ENCODE peak calls at places on chromosomes 3 and 15, in six cellular contexts. I is GM12892, O is adrenal gland, X is GM12891, U is HCT116, Y is GM12878. M is an unnamed sample.

GRCh38 chr3:184426691-184427141 is 46.9 kb downstream of the CHRD start:
- DNase-seq in I (no peak), O (no peak), X (no peak), U (no peak), Y (no peak), M (no peak)

GRCh38 chr3:20747736-20748135 is 561.7 kb upstream of the SGO1 start:
- DNase-seq in I (no peak), O (no peak), X (no peak), U (no peak), Y (no peak), M (no peak)

GRCh38 chr15:78000089-78000926 is 77.2 kb downstream of the TBC1D2B start:
- DNase-seq in I (peak), O (peak), X (peak), U (peak), Y (no peak), M (peak)

GRCh38 chr3:184377374-184377773 is 633 bp downstream of the THPO start:
- DNase-seq in I (no peak), O (no peak), X (no peak), U (no peak), Y (no peak), M (no peak)

GRCh38 chr3:133568294-133569014 is 5.0 kb upstream of the CDV3 start:
- DNase-seq in I (no peak), O (peak), X (no peak), U (peak), Y (no peak), M (peak)

GRCh38 chr15:68704496-68705021 is 116.1 kb downstream of the ANP32A start:
- DNase-seq in I (no peak), O (peak), X (no peak), U (no peak), Y (no peak), M (no peak)

GRCh38 chr3:164208026-164208425 is 870.3 kb downstream of the SI start:
- DNase-seq in I (no peak), O (no peak), X (no peak), U (no peak), Y (no peak), M (no peak)

GRCh38 chr3:67192466-67192865 is 194.4 kb downstream of the KBTBD8 start:
- DNase-seq in I (no peak), O (no peak), X (no peak), U (no peak), Y (no peak), M (no peak)

GRCh38 chr3:119401069-119401468 is 62.3 kb downstream of the TMEM39A start:
- DNase-seq in I (no peak), O (no peak), X (no peak), U (no peak), Y (peak), M (no peak)

GRCh38 chr15:28979208-28979891 is 93.6 kb downstream of the APBA2 start:
- DNase-seq in I (no peak), O (no peak), X (no peak), U (no peak), Y (no peak), M (no peak)

GRCh38 chr3:11452988-11453847 is 181.0 kb downstream of the ATG7 start:
- DNase-seq in I (no peak), O (no peak), X (no peak), U (no peak), Y (no peak), M (peak)

GRCh38 chr3:171132873-171133272 is 106.4 kb upstream of the SLC2A2 start:
- DNase-seq in I (no peak), O (no peak), X (no peak), U (no peak), Y (no peak), M (peak)

GRCh38 chr3:148218222-148218621 is 479.5 kb upstream of the AGTR1 start:
- DNase-seq in I (no peak), O (no peak), X (no peak), U (no peak), Y (no peak), M (no peak)

GRCh38 chr3:53252105-53252946 is 3.5 kb downstream of the TKT start:
- DNase-seq in I (no peak), O (no peak), X (no peak), U (no peak), Y (no peak), M (no peak)

GRCh38 chr15:63832620-63833245 is 1.0 kb downstream of the HERC1 start:
- DNase-seq in I (no peak), O (no peak), X (no peak), U (no peak), Y (no peak), M (no peak)

GRCh38 chr15:48358681-48359152 is 27.5 kb downstream of the DUT start:
- DNase-seq in I (no peak), O (no peak), X (no peak), U (no peak), Y (no peak), M (no peak)

GRCh38 chr3:112860898-112861297 is 14.2 kb upstream of the CD200R1L start:
- DNase-seq in I (no peak), O (no peak), X (no peak), U (no peak), Y (no peak), M (no peak)

DNA sequence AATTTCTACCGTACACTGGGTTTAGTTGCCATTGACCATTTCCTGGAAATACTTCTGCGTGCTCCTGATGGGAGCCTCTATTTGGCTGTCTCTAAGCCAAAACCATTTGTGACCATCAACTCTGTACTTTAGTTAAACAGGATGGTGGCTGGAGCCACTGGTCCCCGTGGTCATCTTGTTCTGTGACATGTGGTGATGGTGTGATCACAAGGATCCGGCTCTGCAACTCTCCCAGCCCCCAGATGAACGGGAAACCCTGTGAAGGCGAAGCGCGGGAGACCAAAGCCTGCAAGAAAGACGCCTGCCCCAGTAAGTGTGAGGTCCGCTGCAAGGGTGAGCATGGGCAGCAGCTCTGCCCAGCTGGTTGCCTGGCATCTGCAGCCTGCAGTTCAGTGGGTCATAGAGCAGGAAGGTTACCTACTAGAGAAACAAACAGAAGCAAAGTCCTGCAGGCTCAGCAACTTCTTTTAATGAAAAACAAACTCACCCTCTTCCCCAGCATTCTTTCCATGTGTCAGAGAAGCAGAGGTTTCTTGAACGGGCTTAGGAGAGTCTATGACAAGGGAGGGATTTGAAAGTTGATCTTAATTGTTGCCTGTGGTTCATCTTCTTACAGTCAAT is 7.1 kb downstream of the THBS1 start:
- DNase-seq in I (no peak), O (no peak), X (no peak), U (no peak), Y (no peak), M (no peak)
- TF ChIP-seq POLR2A in I (no peak), O (peak), X (no peak), U (no peak), Y (no peak), M (no peak)

DNA sequence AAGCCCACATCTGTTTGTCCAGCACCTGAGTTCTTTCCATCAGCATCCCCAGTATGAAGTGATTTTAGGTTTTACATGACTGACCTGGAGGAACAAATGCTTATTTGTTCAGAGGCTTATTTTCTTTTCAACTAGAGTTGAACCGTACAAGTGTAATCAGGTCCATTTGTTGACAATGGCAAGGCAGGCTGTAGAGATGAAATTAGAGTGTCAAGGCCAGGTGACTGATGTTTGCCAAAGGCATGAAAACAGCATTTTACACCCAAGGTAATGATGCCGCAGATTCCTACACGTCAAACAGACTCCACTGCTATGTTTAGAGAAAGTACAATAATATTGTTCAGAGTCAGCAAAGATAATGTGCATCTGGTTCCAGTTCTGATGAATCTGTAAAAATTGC is 96.5 kb downstream of the KCNAB1 start:
- DNase-seq in I (no peak), O (no peak), X (no peak), U (no peak), Y (no peak), M (no peak)
- TF ChIP-seq POLR2A in I (no peak), O (no peak), X (no peak), U (no peak), Y (no peak), M (no peak)

GRCh38 chr15:92645051-92645631 is 10.4 kb downstream of the FAM174B start:
- DNase-seq in I (no peak), O (no peak), X (no peak), U (no peak), Y (no peak), M (no peak)

GRCh38 chr15:92646216-92646615 is 9.4 kb downstream of the FAM174B start:
- DNase-seq in I (no peak), O (no peak), X (no peak), U (no peak), Y (no peak), M (no peak)

GRCh38 chr15:92645731-92646130 is 9.8 kb downstream of the FAM174B start:
- DNase-seq in I (no peak), O (no peak), X (no peak), U (no peak), Y (no peak), M (no peak)

GRCh38 chr15:92648190-92648875 is 7.2 kb downstream of the FAM174B start:
- DNase-seq in I (no peak), O (no peak), X (no peak), U (no peak), Y (no peak), M (no peak)

GRCh38 chr15:92647467-92648163 is 8.0 kb downstream of the FAM174B start:
- DNase-seq in I (no peak), O (no peak), X (no peak), U (no peak), Y (no peak), M (no peak)
- TF ChIP-seq POLR2A in I (no peak), O (no peak), X (no peak), U (no peak), Y (no peak), M (no peak)

GRCh38 chr3:108090701-108091497 is at the start of gene CD47:
- DNase-seq in I (peak), O (peak), X (peak), U (peak), Y (no peak), M (peak)
- TF ChIP-seq POLR2A in I (peak), O (peak), X (peak), U (peak), Y (peak), M (peak)

DNA sequence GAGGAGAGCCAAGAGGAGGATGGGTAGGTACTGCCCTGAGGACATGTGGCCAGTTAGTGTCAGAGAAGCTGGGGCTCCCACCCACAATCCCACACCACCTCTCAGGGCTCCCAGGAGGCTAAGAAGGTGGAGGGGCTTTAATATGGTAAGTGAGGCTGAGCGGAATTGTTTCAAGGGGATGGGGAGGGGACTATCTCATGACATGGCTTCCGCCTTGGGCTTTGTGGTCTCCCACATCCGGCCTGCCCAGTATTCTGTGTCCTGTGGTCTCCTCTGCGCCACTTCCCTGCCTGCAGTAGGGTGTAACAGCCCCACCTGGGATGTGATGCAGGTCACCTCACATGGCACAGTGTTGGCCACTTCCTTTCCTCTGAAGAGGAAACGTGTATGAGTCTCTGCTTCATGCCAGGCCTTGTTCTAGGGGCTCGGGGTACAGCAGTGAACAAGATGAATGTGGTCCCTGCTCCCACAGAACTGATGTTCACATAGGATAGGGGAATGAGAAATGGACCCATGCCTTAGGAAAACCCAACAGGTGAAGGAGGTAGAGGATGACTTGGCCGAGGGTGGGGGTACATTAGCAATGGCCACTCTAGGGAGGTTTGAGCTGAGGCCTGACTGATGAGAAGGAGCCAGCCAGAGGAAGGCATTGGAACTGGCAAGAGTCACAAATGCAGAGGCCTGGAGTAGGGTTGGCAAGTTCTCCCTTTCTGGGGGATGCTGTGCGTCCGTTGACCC is 3.2 kb downstream of the NEIL1 start:
- DNase-seq in I (no peak), O (peak), X (peak), U (no peak), Y (peak), M (no peak)
- TF ChIP-seq POLR2A in I (no peak), O (no peak), X (no peak), U (no peak), Y (peak), M (no peak)

GRCh38 chr3:190624282-190624681 is 110.4 kb downstream of the IL1RAP start:
- DNase-seq in I (no peak), O (no peak), X (no peak), U (no peak), Y (no peak), M (no peak)
- TF ChIP-seq POLR2A in I (no peak), O (no peak), X (no peak), U (no peak), Y (no peak), M (no peak)

GRCh38 chr3:42778644-42779043 is 5.6 kb upstream of the CCDC13 start:
- DNase-seq in I (no peak), O (no peak), X (no peak), U (no peak), Y (no peak), M (no peak)

GRCh38 chr3:42771271-42771670 is 1.8 kb downstream of the CCDC13 start:
- DNase-seq in I (no peak), O (no peak), X (no peak), U (no peak), Y (no peak), M (no peak)

GRCh38 chr3:42773409-42773751 is 327 bp upstream of the CCDC13 start:
- DNase-seq in I (no peak), O (no peak), X (no peak), U (no peak), Y (no peak), M (no peak)

GRCh38 chr3:42769477-42770131 is 3.4 kb downstream of the CCDC13 start:
- DNase-seq in I (no peak), O (no peak), X (no peak), U (no peak), Y (no peak), M (no peak)

GRCh38 chr3:42772670-42773408 is at the start of gene CCDC13:
- DNase-seq in I (peak), O (peak), X (peak), U (no peak), Y (peak), M (peak)
- TF ChIP-seq POLR2A in I (peak), O (no peak), X (peak), U (no peak), Y (peak), M (no peak)

GRCh38 chr3:15861163-15861562 is 63.4 kb upstream of the ANKRD28 start:
- DNase-seq in I (no peak), O (no peak), X (no peak), U (no peak), Y (no peak), M (no peak)

GRCh38 chr3:15858547-15859506 is 61.0 kb upstream of the ANKRD28 start:
- DNase-seq in I (peak), O (peak), X (peak), U (no peak), Y (peak), M (peak)

GRCh38 chr3:15859507-15860013 is 61.8 kb upstream of the ANKRD28 start:
- DNase-seq in I (peak), O (peak), X (peak), U (peak), Y (no peak), M (peak)

GRCh38 chr3:15860014-15860934 is 62.5 kb upstream of the ANKRD28 start:
- DNase-seq in I (peak), O (peak), X (no peak), U (peak), Y (no peak), M (peak)
- TF ChIP-seq POLR2A in I (peak), O (no peak), X (no peak), U (no peak), Y (peak), M (no peak)

GRCh38 chr15:100373037-100373896 is 31.5 kb upstream of the ADAMTS17 start:
- DNase-seq in I (no peak), O (no peak), X (no peak), U (no peak), Y (no peak), M (no peak)
- TF ChIP-seq POLR2A in I (no peak), O (no peak), X (no peak), U (no peak), Y (no peak), M (no peak)

GRCh38 chr3:183252108-183252782 is 808 bp upstream of the B3GNT5 start:
- DNase-seq in I (no peak), O (no peak), X (no peak), U (no peak), Y (no peak), M (no peak)

GRCh38 chr3:183253364-183253960 is 409 bp downstream of the B3GNT5 start:
- DNase-seq in I (no peak), O (peak), X (peak), U (no peak), Y (no peak), M (peak)

GRCh38 chr3:183252973-183253363 is at the start of gene B3GNT5:
- DNase-seq in I (no peak), O (peak), X (no peak), U (peak), Y (no peak), M (peak)

GRCh38 chr3:183254816-183255730 is 2.0 kb downstream of the B3GNT5 start:
- DNase-seq in I (no peak), O (no peak), X (no peak), U (no peak), Y (no peak), M (no peak)

GRCh38 chr3:183253961-183254815 is 1.1 kb downstream of the B3GNT5 start:
- DNase-seq in I (peak), O (peak), X (peak), U (no peak), Y (no peak), M (peak)
- TF ChIP-seq POLR2A in I (no peak), O (no peak), X (no peak), U (no peak), Y (no peak), M (peak)